ENCODE peak calls at places on chromosome 12, in four cellular contexts. V is WTC11, G is GM12878, Y is HepG2. U is an unnamed sample.
A peak's percentile ranks its signal among the peaks of the same experiment; 100 is the strongest.

GRCh38 chr12:106551410-106551809 is 31.4 kb upstream of the RFX4 start:
- DNase-seq in V (no peak), G (no peak), Y (peak; percentile 32), U (peak; percentile 14)

GRCh38 chr12:24960222-24960855 is 11.4 kb upstream of the BCAT1 start:
- DNase-seq in V (peak; percentile 66), G (peak; percentile 56), Y (peak; percentile 36), U (no peak)

GRCh38 chr12:6264402-6265037 is 46.0 kb upstream of the PLEKHG6 start:
- DNase-seq in Y (no peak), V (no peak), G (no peak), U (no peak)

GRCh38 chr12:111446044-111446581 is 40.4 kb downstream of the SH2B3 start:
- DNase-seq in G (no peak), V (peak; percentile 64), Y (no peak), U (peak; percentile 42)

GRCh38 chr12:50283924-50284236 is 560 bp upstream of the LIMA1 start:
- DNase-seq in V (no peak), G (peak; percentile 4), Y (no peak), U (peak; percentile 15)

GRCh38 chr12:115838952-115839351 is 438.5 kb downstream of the MED13L start:
- DNase-seq in V (no peak), G (no peak), Y (no peak), U (no peak)

GRCh38 chr12:40566246-40566645 is 126.0 kb upstream of the CNTN1 start:
- DNase-seq in G (no peak), Y (no peak), V (no peak), U (no peak)

GRCh38 chr12:130441771-130442760 is 104.4 kb downstream of the PIWIL1 start:
- DNase-seq in G (no peak), Y (no peak), V (no peak), U (no peak)

GRCh38 chr12:5898874-5899273 is 46.2 kb downstream of the ANO2 start:
- DNase-seq in G (no peak), Y (no peak), V (peak; percentile 47), U (peak; percentile 5)

GRCh38 chr12:125310461-125310860 is 245.2 kb downstream of the AACS start:
- DNase-seq in Y (no peak), G (no peak), V (no peak), U (no peak)
- TF ChIP-seq CBFB in Y (no peak), G (no peak), V (no peak), U (no peak)

GRCh38 chr12:69241444-69242092 is 2.2 kb downstream of the CPSF6 start:
- DNase-seq in Y (no peak), V (no peak), G (no peak), U (no peak)

GRCh38 chr12:69239286-69239921 is at the start of gene CPSF6:
- DNase-seq in V (peak; percentile 96), G (peak; percentile 62), Y (peak; percentile 82), U (peak; percentile 96)

GRCh38 chr12:69238589-69239285 is 632 bp upstream of the CPSF6 start:
- DNase-seq in G (no peak), V (no peak), Y (no peak), U (no peak)

GRCh38 chr12:69239922-69240624 is 704 bp downstream of the CPSF6 start:
- DNase-seq in V (peak; percentile 60), Y (no peak), G (no peak), U (peak; percentile 58)

GRCh38 chr12:69240625-69240984 is 1.2 kb downstream of the CPSF6 start:
- DNase-seq in G (no peak), Y (no peak), V (no peak), U (no peak)
- TF ChIP-seq CBFB in G (no peak), Y (no peak), V (no peak), U (no peak)

GRCh38 chr12:10213168-10214130 is 772 bp downstream of the GABARAPL1 start:
- DNase-seq in V (peak; percentile 60), G (no peak), Y (peak; percentile 39), U (peak; percentile 58)
- TF ChIP-seq CBFB in V (no peak), G (peak; percentile 28), Y (no peak), U (no peak)

GRCh38 chr12:68646484-68646883 is 35.8 kb downstream of the RAP1B start:
- DNase-seq in V (no peak), Y (no peak), G (no peak), U (no peak)

GRCh38 chr12:68647507-68647906 is 36.8 kb downstream of the RAP1B start:
- DNase-seq in G (no peak), Y (no peak), V (no peak), U (no peak)

DNA sequence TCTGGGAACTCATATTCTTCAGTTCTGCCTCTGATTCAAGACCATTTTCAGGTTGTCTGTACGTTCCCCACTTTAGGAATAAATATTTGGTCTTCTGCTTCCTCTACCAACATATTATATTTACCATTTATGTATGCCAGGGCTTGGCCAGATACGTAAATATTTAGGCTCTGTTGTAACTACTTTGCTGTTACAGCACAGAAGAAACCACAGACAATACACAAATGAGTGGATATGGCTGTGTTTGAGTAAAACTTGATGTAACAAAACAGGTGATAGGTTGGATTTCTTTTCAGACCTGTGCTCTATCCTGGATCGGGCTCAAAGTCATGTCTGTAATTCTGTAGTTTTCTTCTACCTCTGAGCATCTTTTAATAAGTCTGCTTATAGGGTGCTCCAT is 37.5 kb downstream of the RAP1B start:
- DNase-seq in V (no peak), G (no peak), Y (no peak), U (no peak)
- TF ChIP-seq CBFB in V (no peak), G (no peak), Y (no peak), U (no peak)

DNA sequence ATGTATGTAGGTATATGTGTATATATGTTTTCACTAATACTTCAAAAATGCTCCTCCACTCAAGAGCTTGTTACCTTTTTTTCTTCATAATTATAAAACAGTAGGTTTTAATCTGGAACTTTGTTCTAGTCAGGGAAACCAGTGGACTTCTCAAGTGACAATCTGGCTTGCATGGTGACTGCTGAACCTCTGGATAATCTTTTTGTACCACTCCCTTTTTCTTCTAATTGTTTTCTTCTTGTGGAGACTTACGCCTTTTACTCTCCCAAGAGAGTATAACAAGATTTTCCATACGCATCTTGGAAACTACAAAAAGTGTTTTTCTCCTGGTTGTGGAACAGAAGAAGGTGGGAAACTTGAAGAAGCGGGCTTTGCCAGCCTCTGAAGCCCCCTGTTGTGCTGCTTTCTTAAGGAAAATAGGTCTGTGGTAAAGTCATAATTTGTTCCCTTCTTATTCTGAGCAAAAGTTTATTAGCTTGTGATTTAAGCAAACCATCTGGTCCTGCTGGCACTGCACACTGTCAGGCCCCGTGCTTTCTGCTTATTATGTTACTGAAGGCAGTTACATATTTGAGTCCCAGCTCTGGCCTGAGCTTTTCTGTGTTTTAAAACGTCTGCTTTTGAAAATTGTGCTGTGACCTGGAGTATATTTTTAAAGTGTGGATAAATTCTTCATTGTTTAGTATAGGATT is 291.8 kb downstream of the ERC1 start:
- DNase-seq in V (no peak), G (no peak), Y (no peak), U (no peak)
- TF ChIP-seq CBFB in V (no peak), G (no peak), Y (no peak), U (no peak)